ENCODE peak calls at places on chromosomes 11 and 22, in eight cellular contexts. M, T, O, V, X, Q, G and H are unnamed samples.

GRCh38 chr11:125268611-125269010 is 104.1 kb downstream of the PKNOX2 start:
- DNase-seq in M (no peak), T (peak), O (no peak), V (no peak), X (no peak), Q (no peak), G (no peak), H (no peak)

GRCh38 chr11:45083544-45084087 is 62.8 kb upstream of the PRDM11 start:
- DNase-seq in M (no peak), T (no peak), O (no peak), V (no peak), X (peak), Q (no peak), G (no peak), H (no peak)

GRCh38 chr22:39296981-39297489 is 22.4 kb downstream of the RPL3 start:
- DNase-seq in M (no peak), T (no peak), O (peak), V (peak), X (no peak), Q (no peak), G (peak), H (no peak)

GRCh38 chr11:114269498-114269897 is 26.7 kb upstream of the NNMT start:
- DNase-seq in M (no peak), T (no peak), O (no peak), V (no peak), X (no peak), Q (no peak), G (no peak), H (no peak)

GRCh38 chr22:29340566-29340965 is 25.1 kb upstream of the RASL10A start:
- DNase-seq in M (no peak), T (no peak), O (no peak), V (no peak), X (no peak), Q (no peak), G (no peak), H (no peak)

GRCh38 chr22:48765595-48765994 is 1062.1 kb downstream of the BRD1 start:
- DNase-seq in M (no peak), T (no peak), O (no peak), V (no peak), X (no peak), Q (no peak), G (no peak), H (no peak)

GRCh38 chr11:95716266-95716665 is 73.3 kb downstream of the FAM76B start:
- DNase-seq in M (no peak), T (peak), O (no peak), V (no peak), X (no peak), Q (no peak), G (peak), H (no peak)

GRCh38 chr22:39306456-39307361 is 12.7 kb downstream of the RPL3 start:
- DNase-seq in M (no peak), T (no peak), O (peak), V (peak), X (no peak), Q (no peak), G (no peak), H (peak)

GRCh38 chr22:22214819-22215329 is 29.7 kb upstream of the VPREB1 start:
- DNase-seq in M (no peak), T (no peak), O (no peak), V (no peak), X (no peak), Q (no peak), G (no peak), H (no peak)

GRCh38 chr11:71452354-71453020 is 516 bp upstream of the NADSYN1 start:
- DNase-seq in M (no peak), T (peak), O (peak), V (peak), X (no peak), Q (peak), G (peak), H (peak)

GRCh38 chr11:133819916-133820315 is 25.4 kb downstream of the SPATA19 start:
- DNase-seq in M (no peak), T (no peak), O (no peak), V (no peak), X (no peak), Q (no peak), G (no peak), H (no peak)

GRCh38 chr11:34825670-34826383 is 90.4 kb downstream of the APIP start:
- DNase-seq in M (no peak), T (no peak), O (no peak), V (peak), X (no peak), Q (no peak), G (no peak), H (no peak)

GRCh38 chr22:44266811-44267760 is 45.7 kb downstream of the SHISAL1 start:
- DNase-seq in M (no peak), T (no peak), O (no peak), V (no peak), X (no peak), Q (no peak), G (no peak), H (no peak)

GRCh38 chr22:40235418-40235817 is 57.7 kb downstream of the TNRC6B start:
- DNase-seq in M (no peak), T (no peak), O (no peak), V (no peak), X (no peak), Q (no peak), G (peak), H (no peak)

GRCh38 chr11:131491503-131491902 is 121.1 kb downstream of the NTM start:
- DNase-seq in M (no peak), T (peak), O (no peak), V (no peak), X (no peak), Q (no peak), G (peak), H (no peak)

GRCh38 chr11:61730222-61730994 is 22.0 kb upstream of the MYRF start:
- DNase-seq in M (no peak), T (no peak), O (no peak), V (peak), X (peak), Q (no peak), G (no peak), H (no peak)

GRCh38 chr11:63756919-63757761 is 11.4 kb downstream of the ZFTA start:
- DNase-seq in M (no peak), T (no peak), O (no peak), V (no peak), X (no peak), Q (no peak), G (no peak), H (no peak)

GRCh38 chr22:48393041-48393370 is 1434.7 kb downstream of the BRD1 start:
- DNase-seq in M (no peak), T (no peak), O (no peak), V (no peak), X (no peak), Q (no peak), G (no peak), H (no peak)

GRCh38 chr11:30585067-30585891 is 874 bp downstream of the MPPED2 start:
- DNase-seq in M (no peak), T (no peak), O (peak), V (peak), X (peak), Q (peak), G (no peak), H (peak)

GRCh38 chr11:5251746-5252145 is 2.1 kb upstream of the HBG1 start:
- DNase-seq in M (no peak), T (no peak), O (no peak), V (no peak), X (no peak), Q (no peak), G (no peak), H (no peak)

GRCh38 chr11:125166347-125166841 is 1.8 kb downstream of the PKNOX2 start:
- DNase-seq in M (no peak), T (no peak), O (peak), V (peak), X (no peak), Q (peak), G (peak), H (no peak)

GRCh38 chr11:128399722-128400121 is 187.6 kb downstream of the ETS1 start:
- DNase-seq in M (no peak), T (no peak), O (no peak), V (no peak), X (no peak), Q (no peak), G (no peak), H (no peak)

GRCh38 chr22:49415219-49415951 is 412.3 kb downstream of the BRD1 start:
- DNase-seq in M (no peak), T (no peak), O (no peak), V (no peak), X (no peak), Q (no peak), G (no peak), H (no peak)

GRCh38 chr11:73306069-73306468 is 2.0 kb upstream of the ARHGEF17 start:
- DNase-seq in M (no peak), T (no peak), O (no peak), V (no peak), X (peak), Q (no peak), G (no peak), H (no peak)

GRCh38 chr11:114182471-114182968 is 113.7 kb upstream of the NNMT start:
- DNase-seq in M (no peak), T (no peak), O (no peak), V (no peak), X (no peak), Q (peak), G (no peak), H (no peak)

GRCh38 chr22:41367039-41367679 is 14.6 kb upstream of the TEF start:
- DNase-seq in M (peak), T (peak), O (peak), V (peak), X (peak), Q (peak), G (peak), H (no peak)

GRCh38 chr11:59678118-59678812 is 9.4 kb upstream of the PATL1 start:
- DNase-seq in M (no peak), T (no peak), O (no peak), V (no peak), X (no peak), Q (no peak), G (peak), H (no peak)

GRCh38 chr22:38012604-38013072 is 28.3 kb upstream of the SOX10 start:
- DNase-seq in M (no peak), T (peak), O (no peak), V (no peak), X (no peak), Q (no peak), G (peak), H (no peak)

GRCh38 chr11:73189315-73189714 is 28.8 kb upstream of the P2RY2 start:
- DNase-seq in M (no peak), T (no peak), O (peak), V (no peak), X (no peak), Q (no peak), G (no peak), H (no peak)

GRCh38 chr11:126601550-126602215 is 246.2 kb downstream of the ST3GAL4 start:
- DNase-seq in M (no peak), T (no peak), O (no peak), V (no peak), X (no peak), Q (no peak), G (no peak), H (no peak)

GRCh38 chr11:61897387-61898246 is 6.3 kb upstream of the FADS3 start:
- DNase-seq in M (no peak), T (peak), O (peak), V (peak), X (peak), Q (peak), G (peak), H (peak)

GRCh38 chr11:71170619-71171018 is 81.8 kb downstream of the SHANK2 start:
- DNase-seq in M (no peak), T (no peak), O (no peak), V (no peak), X (no peak), Q (no peak), G (no peak), H (no peak)

DNA sequence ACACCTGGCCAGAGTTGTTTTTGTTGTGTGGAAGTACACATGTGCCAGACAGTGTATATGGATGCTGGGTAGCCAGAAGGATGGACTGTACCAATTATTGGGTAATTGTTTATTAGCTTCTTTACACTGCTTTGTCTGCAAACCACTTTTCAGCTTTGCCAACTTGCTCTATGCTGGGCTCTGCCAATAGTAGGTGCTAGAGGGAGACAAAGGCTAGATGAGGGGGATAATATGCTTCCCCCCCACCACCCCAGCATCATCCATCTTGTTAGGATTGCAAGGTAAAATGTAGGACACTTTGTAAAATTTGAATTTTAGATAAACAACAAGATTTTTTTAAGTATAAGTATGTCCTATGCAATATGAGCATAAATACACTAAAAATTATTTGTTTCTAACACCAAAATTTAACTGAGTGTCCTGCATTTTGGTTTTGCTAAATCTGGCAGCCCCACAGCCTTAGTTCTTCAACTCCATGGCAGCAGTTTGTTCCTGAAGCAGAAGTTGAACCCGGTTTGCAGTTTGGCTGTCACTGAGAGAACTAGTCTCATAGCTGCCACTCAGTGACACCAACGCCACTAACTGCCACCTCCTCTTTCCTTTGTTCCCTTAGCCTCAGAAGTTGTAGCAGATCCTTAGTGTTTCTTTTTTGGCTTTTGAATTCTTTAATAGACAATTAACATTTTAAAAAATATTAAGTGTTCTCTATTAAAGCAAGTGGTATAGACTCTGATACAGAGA is 78.8 kb downstream of the CCDC81 start:
- DNase-seq in M (no peak), T (no peak), O (no peak), V (no peak), X (no peak), Q (no peak), G (no peak), H (no peak)
- H3K27ac ChIP-seq in M (no peak), T (no peak), O (no peak), V (no peak), X (no peak), Q (no peak), G (no peak), H (no peak)

GRCh38 chr22:17152340-17152739 is 6.7 kb downstream of the HDHD5 start:
- DNase-seq in M (no peak), T (no peak), O (no peak), V (no peak), X (no peak), Q (no peak), G (no peak), H (no peak)

GRCh38 chr22:17152971-17153370 is 6.1 kb downstream of the HDHD5 start:
- DNase-seq in M (no peak), T (no peak), O (no peak), V (peak), X (no peak), Q (no peak), G (no peak), H (no peak)

GRCh38 chr22:17143826-17144225 is 15.3 kb downstream of the HDHD5 start:
- DNase-seq in M (no peak), T (no peak), O (no peak), V (no peak), X (no peak), Q (no peak), G (no peak), H (no peak)

GRCh38 chr22:17145021-17145680 is 13.9 kb downstream of the HDHD5 start:
- DNase-seq in M (no peak), T (no peak), O (no peak), V (no peak), X (no peak), Q (no peak), G (no peak), H (no peak)

GRCh38 chr22:17149073-17149815 is 9.8 kb downstream of the HDHD5 start:
- DNase-seq in M (no peak), T (no peak), O (no peak), V (no peak), X (no peak), Q (no peak), G (no peak), H (no peak)
- H3K27ac ChIP-seq in M (no peak), T (no peak), O (no peak), V (no peak), X (no peak), Q (no peak), G (no peak), H (no peak)

DNA sequence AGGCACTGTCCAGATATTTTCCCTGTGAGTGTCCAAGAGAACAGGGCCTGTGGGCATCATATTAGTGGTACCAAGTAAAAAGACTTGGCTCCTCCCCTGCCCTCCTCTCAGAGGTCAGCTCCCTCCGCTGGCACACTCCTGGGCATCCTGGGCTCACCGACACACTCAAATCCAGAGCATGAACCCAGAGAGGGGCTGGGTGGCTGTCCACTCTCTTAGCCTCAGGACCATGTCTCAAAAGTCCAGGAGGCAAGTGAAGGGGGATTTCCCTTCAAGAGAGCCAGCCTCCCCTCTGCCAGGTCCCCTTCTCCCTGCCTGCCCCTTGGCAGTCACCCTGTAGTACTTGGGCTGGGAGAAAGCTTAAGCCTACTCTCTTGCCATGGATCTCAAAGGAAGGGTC is 10.3 kb downstream of the BCL9L start:
- DNase-seq in M (no peak), T (no peak), O (peak), V (no peak), X (no peak), Q (no peak), G (no peak), H (no peak)
- H3K27ac ChIP-seq in M (peak), T (peak), O (peak), V (peak), X (peak), Q (peak), G (peak), H (peak)

GRCh38 chr11:3905080-3905953 is 49.9 kb downstream of the STIM1 start:
- DNase-seq in M (no peak), T (peak), O (no peak), V (no peak), X (peak), Q (no peak), G (peak), H (peak)
- H3K27ac ChIP-seq in M (peak), T (peak), O (no peak), V (peak), X (peak), Q (no peak), G (no peak), H (peak)

GRCh38 chr11:86117706-86118050 is 48.8 kb upstream of the PICALM start:
- DNase-seq in M (no peak), T (no peak), O (no peak), V (no peak), X (no peak), Q (no peak), G (no peak), H (no peak)

GRCh38 chr11:86118201-86118600 is 49.3 kb upstream of the PICALM start:
- DNase-seq in M (no peak), T (no peak), O (no peak), V (no peak), X (no peak), Q (no peak), G (no peak), H (no peak)

GRCh38 chr11:86116386-86116726 is 47.5 kb upstream of the PICALM start:
- DNase-seq in M (peak), T (peak), O (no peak), V (no peak), X (peak), Q (no peak), G (peak), H (no peak)

GRCh38 chr11:86116996-86117705 is 48.3 kb upstream of the PICALM start:
- DNase-seq in M (no peak), T (peak), O (no peak), V (no peak), X (no peak), Q (no peak), G (peak), H (no peak)

DNA sequence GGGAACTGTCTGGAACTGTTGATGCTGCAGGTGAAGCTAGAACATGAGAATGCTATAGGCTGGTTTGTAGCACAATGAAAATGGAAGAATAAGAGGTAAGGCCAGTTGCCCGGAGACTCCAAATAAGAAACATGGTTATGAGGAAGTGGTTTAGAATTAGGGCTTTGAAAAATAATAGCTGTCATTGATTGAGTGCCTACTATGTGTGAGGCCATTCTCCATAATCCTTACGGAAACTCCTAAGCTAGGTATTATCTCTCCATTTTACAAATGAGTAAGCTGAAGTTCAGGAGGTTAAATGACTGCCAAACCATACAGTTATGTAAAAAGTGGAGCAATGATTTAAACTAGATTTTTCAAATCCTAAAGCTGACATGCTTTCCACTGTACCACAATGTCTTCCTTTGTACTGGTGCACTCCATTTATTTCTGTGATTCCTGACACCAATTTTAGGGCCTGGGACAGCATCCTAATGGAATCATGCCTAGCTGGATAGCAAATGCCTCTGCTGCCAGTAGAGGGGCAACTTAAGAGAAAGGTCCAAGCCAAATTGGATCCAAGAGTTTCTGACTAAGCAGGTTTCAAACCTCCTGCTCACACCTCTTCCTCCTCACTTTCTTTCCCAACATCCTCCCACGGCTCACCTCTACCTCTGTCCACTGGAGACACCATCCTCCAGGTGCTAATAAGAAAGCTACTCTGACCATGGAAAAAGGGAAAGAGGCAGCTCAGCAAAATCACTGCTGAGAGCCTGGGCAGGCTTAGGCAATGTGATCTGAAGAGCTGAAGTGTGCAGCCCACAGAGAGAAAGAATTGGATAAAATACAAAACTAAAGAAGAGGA is 46.9 kb upstream of the PICALM start:
- DNase-seq in M (no peak), T (no peak), O (no peak), V (no peak), X (peak), Q (no peak), G (no peak), H (no peak)
- H3K27ac ChIP-seq in M (peak), T (peak), O (no peak), V (no peak), X (peak), Q (no peak), G (no peak), H (no peak)